ENCODE peak calls at places on chromosomes 4 and X, in seven cellular contexts. Y is ovary, I is PC-9, F is glutamatergic neuron, Q is heart right ventricle, Z is fibroblast of mammary gland, M is osteoblast. J is an unnamed sample.

GRCh38 chrX:54419559-54420302 is 20.5 kb upstream of the TSR2 start:
- DNase-seq in I (no peak), M (no peak), F (no peak), Q (no peak), Y (no peak), Z (no peak), J (no peak)

GRCh38 chr4:183099537-183100297 is 660 bp downstream of the WWC2 start:
- DNase-seq in Z (no peak), F (peak), Q (peak), Y (peak), I (peak), M (peak), J (peak)

GRCh38 chrX:151938172-151938571 is 25.5 kb downstream of the MAGEA4 start:
- DNase-seq in M (no peak), Q (no peak), Z (peak), Y (no peak), I (no peak), F (no peak), J (no peak)

GRCh38 chr4:163330828-163331628 is 1.4 kb downstream of the NPY1R start:
- DNase-seq in Z (no peak), Q (no peak), F (peak), M (no peak), I (no peak), Y (no peak), J (peak)

GRCh38 chrX:47361538-47362511 is 8.6 kb upstream of the ZNF157 start:
- DNase-seq in M (peak), Z (peak), Q (peak), F (peak), Y (peak), I (peak), J (peak)

GRCh38 chr4:184804621-184805020 is 21.1 kb downstream of the ACSL1 start:
- DNase-seq in Q (no peak), F (no peak), I (no peak), Y (no peak), Z (no peak), M (no peak), J (no peak)

GRCh38 chr4:149910177-149910576 is 94.5 kb upstream of the IQCM start:
- DNase-seq in I (no peak), F (no peak), Y (no peak), M (no peak), Q (no peak), Z (peak), J (no peak)

GRCh38 chrX:110915120-110915519 is 119.5 kb upstream of the CHRDL1 start:
- DNase-seq in I (no peak), F (no peak), Q (no peak), Y (no peak), M (no peak), Z (peak), J (no peak)

GRCh38 chrX:10395179-10395578 is 225.2 kb downstream of the MID1 start:
- DNase-seq in Z (peak), F (no peak), M (no peak), Q (no peak), I (no peak), Y (no peak), J (no peak)

GRCh38 chr4:85399270-85399669 is 75.7 kb upstream of the ARHGAP24 start:
- DNase-seq in F (no peak), Q (no peak), Y (no peak), M (no peak), Z (no peak), I (no peak), J (no peak)

GRCh38 chr4:3765271-3766206 is 646 bp upstream of the ADRA2C start:
- DNase-seq in Q (peak), Z (peak), F (peak), M (peak), Y (no peak), I (no peak), J (peak)

GRCh38 chr4:112031712-112032328 is 113.4 kb upstream of the FAM241A start:
- DNase-seq in Z (peak), Q (no peak), Y (no peak), I (peak), F (no peak), M (peak), J (peak)

GRCh38 chr4:2281575-2282343 is 19.9 kb upstream of the MXD4 start:
- DNase-seq in M (no peak), Q (peak), F (peak), I (no peak), Y (no peak), Z (no peak), J (no peak)
- TF ChIP-seq CTCF in M (peak), Q (no peak), F (no peak), I (no peak), Y (no peak), Z (peak), J (no peak)

GRCh38 chr4:179867300-179867878 is 2375.8 kb upstream of the TENM3 start:
- DNase-seq in Z (peak), F (peak), M (no peak), I (peak), Y (no peak), Q (peak), J (peak)
- TF ChIP-seq CTCF in Z (peak), F (peak), M (no peak), I (peak), Y (no peak), Q (peak), J (peak)

GRCh38 chrX:45434231-45434630 is 233.6 kb upstream of the DIPK2B start:
- DNase-seq in Y (no peak), Q (no peak), Z (no peak), M (no peak), I (no peak), F (no peak), J (no peak)

DNA sequence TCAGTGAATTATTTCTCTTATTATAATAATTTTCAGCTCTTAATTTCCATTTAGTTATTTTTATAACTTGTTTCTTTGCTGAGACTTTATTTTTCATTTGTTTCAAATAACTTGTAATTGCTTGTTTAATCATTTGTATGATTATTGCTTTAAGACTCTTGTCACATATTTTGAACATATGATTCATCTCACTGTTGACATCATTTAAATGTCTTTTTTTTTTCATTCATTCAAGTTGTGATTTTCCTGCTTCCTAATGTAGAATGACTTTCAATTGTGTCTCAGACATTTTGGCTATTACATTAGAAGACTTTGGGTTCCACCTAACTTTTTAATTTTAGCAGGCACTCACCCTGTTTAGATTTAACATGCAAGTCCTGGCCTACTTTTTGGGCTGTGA is 234.8 kb upstream of the DIPK2B start:
- DNase-seq in I (no peak), Q (no peak), Y (no peak), Z (peak), F (no peak), M (no peak), J (no peak)
- TF ChIP-seq CTCF in I (no peak), Q (no peak), Y (no peak), Z (no peak), F (no peak), M (no peak), J (no peak)

GRCh38 chr4:1351854-1352633 is 5.0 kb downstream of the UVSSA start:
- DNase-seq in Q (peak), I (peak), Z (peak), F (peak), M (peak), Y (peak), J (peak)
- TF ChIP-seq CTCF in Q (peak), I (peak), Z (peak), F (peak), M (peak), Y (peak), J (peak)

GRCh38 chrX:74925210-74926088 is at the start of gene NEXMIF:
- DNase-seq in Q (no peak), I (peak), Z (peak), M (peak), F (peak), Y (peak), J (peak)
- TF ChIP-seq CTCF in Q (no peak), I (no peak), Z (no peak), M (no peak), F (no peak), Y (no peak), J (peak)

J was measured in A673.